ENCODE peak calls at places on chromosomes 11 and 22, in nine cellular contexts. I is cardiac fibroblast, L is heart right ventricle, N is choroid plexus epithelial cell, Z is adrenal gland, X is Peyer's patch, O is brain microvascular endothelial cell, K is fibroblast of the aortic adventitia, E is neural progenitor cell. T is an unnamed sample.

GRCh38 chr11:86122773-86123172 is 53.9 kb upstream of the PICALM start:
- DNase-seq in E (no peak), X (no peak), K (no peak), O (no peak), Z (no peak), I (no peak), N (no peak), L (no peak), T (no peak)

GRCh38 chr11:9090488-9091043 is 833 bp downstream of the SCUBE2 start:
- DNase-seq in L (no peak), O (no peak), K (no peak), I (no peak), Z (no peak), X (no peak), N (peak), E (peak), T (peak)

GRCh38 chr22:50306753-50307749 is at the start of gene PLXNB2:
- DNase-seq in L (peak), Z (peak), O (peak), K (peak), E (peak), X (peak), N (peak), I (peak), T (peak)

GRCh38 chr11:105000167-105000566 is 22.8 kb downstream of the CASP5 start:
- DNase-seq in X (no peak), E (peak), L (no peak), N (peak), O (peak), K (no peak), Z (no peak), I (peak), T (peak)

GRCh38 chr11:116888884-116889549 is 51.6 kb upstream of the APOA1 start:
- DNase-seq in X (no peak), O (no peak), K (no peak), N (no peak), I (no peak), L (no peak), Z (no peak), E (no peak), T (no peak)

GRCh38 chr11:75014129-75014528 is 25.4 kb downstream of the NEU3 start:
- DNase-seq in O (peak), Z (peak), L (peak), K (peak), N (peak), E (no peak), I (peak), X (no peak), T (peak)

GRCh38 chr11:76568621-76569020 is 101.9 kb downstream of the LRRC32 start:
- DNase-seq in E (no peak), K (no peak), I (no peak), X (no peak), Z (no peak), O (no peak), N (no peak), L (no peak), T (no peak)

GRCh38 chr22:49814164-49814686 is 13.4 kb downstream of the BRD1 start:
- DNase-seq in K (no peak), Z (no peak), I (no peak), X (no peak), E (no peak), N (no peak), O (no peak), L (no peak), T (no peak)

GRCh38 chr11:119571311-119571710 is 148.3 kb upstream of the THY1 start:
- DNase-seq in Z (peak), E (no peak), I (no peak), O (no peak), N (no peak), K (no peak), L (no peak), X (no peak), T (no peak)

GRCh38 chr11:72657356-72657755 is 16.9 kb downstream of the PDE2A start:
- DNase-seq in X (no peak), L (no peak), Z (no peak), I (no peak), O (no peak), K (no peak), E (peak), N (no peak), T (no peak)

GRCh38 chr11:64544616-64545296 is 46.3 kb upstream of the SLC22A12 start:
- DNase-seq in L (no peak), K (no peak), I (no peak), O (no peak), N (no peak), E (no peak), X (no peak), Z (no peak), T (no peak)

GRCh38 chr22:50082961-50083461 is 2.2 kb downstream of the MLC1 start:
- DNase-seq in Z (no peak), X (peak), K (no peak), I (no peak), O (no peak), N (no peak), E (no peak), L (no peak), T (no peak)

GRCh38 chr22:50705851-50706351 is 32.1 kb upstream of the ACR start:
- DNase-seq in E (no peak), N (no peak), O (no peak), I (no peak), K (no peak), X (no peak), Z (no peak), L (no peak), T (no peak)

GRCh38 chr11:4025248-4025956 is 69.2 kb upstream of the RRM1 start:
- DNase-seq in E (no peak), K (peak), I (peak), O (no peak), X (no peak), N (peak), Z (no peak), L (peak), T (peak)

GRCh38 chr11:76762867-76763572 is 20.1 kb upstream of the TSKU start:
- DNase-seq in E (no peak), Z (no peak), O (no peak), K (no peak), L (no peak), I (no peak), N (no peak), X (no peak), T (no peak)

GRCh38 chr11:111541209-111542061 is 915 bp downstream of the LAYN start:
- DNase-seq in L (peak), O (peak), Z (peak), X (no peak), K (peak), N (peak), E (peak), I (peak), T (peak)
- H3K4me3 ChIP-seq in L (peak), O (peak), Z (peak), X (peak), K (peak), N (peak), E (peak), I (peak), T (peak)

GRCh38 chr11:2837096-2837601 is 48.4 kb downstream of the CDKN1C start:
- DNase-seq in X (peak), N (peak), I (peak), O (peak), K (peak), L (peak), E (peak), Z (peak), T (peak)
- TF ChIP-seq CTCF in X (no peak), N (peak), I (peak), O (peak), K (peak), L (peak), E (peak), Z (peak), T (peak)

GRCh38 chr11:518463-519202 is 11.6 kb upstream of the RNH1 start:
- DNase-seq in K (peak), O (peak), Z (peak), N (peak), X (peak), L (peak), I (peak), E (peak), T (peak)
- H3K4me3 ChIP-seq in K (peak), O (no peak), Z (no peak), N (peak), X (peak), L (peak), I (peak), E (no peak), T (peak)

GRCh38 chr11:84476581-84476980 is 1150.6 kb downstream of the DLG2 start:
- DNase-seq in I (no peak), L (no peak), O (peak), N (peak), X (no peak), Z (no peak), K (peak), E (peak), T (peak)
- TF ChIP-seq CTCF in I (no peak), L (no peak), O (no peak), N (no peak), X (no peak), Z (no peak), K (no peak), E (no peak), T (no peak)

GRCh38 chr11:115501504-115501894 is 2.7 kb downstream of the CADM1 start:
- DNase-seq in I (no peak), Z (no peak), L (no peak), N (no peak), O (no peak), E (peak), K (no peak), X (no peak), T (no peak)
- H3K4me3 ChIP-seq in I (no peak), Z (no peak), L (peak), N (no peak), O (no peak), E (peak), K (no peak), X (no peak), T (no peak)

T was measured in AG10803.